ENCODE peak calls at places on chromosomes 1 and 21, in six cellular contexts. K is fibroblast of lung; X is activated CD4-positive, alpha-beta T cell treated with anti-CD3 and anti-CD28 coated beads for 24 hours; T is brain microvascular endothelial cell; B is activated T-cell treated with anti-CD3 and anti-CD28 coated beads, Interleukin-2, amount 50 U/mL, for 1 hour; S is testis. F is an unnamed sample.

GRCh38 chr1:203351037-203351625 is at the start of gene FMOD:
- DNase-seq in K (peak), X (no peak), T (no peak), B (no peak), S (peak), F (no peak)

GRCh38 chr1:26066857-26067256 is 573 bp downstream of the TRIM63 start:
- DNase-seq in K (no peak), X (no peak), T (no peak), B (no peak), S (no peak), F (no peak)

GRCh38 chr1:64540265-64540791 is 70.4 kb downstream of the CACHD1 start:
- DNase-seq in K (peak), X (no peak), T (no peak), B (no peak), S (no peak), F (no peak)

GRCh38 chr21:14121719-14122118 is 89.0 kb downstream of the LIPI start:
- DNase-seq in K (no peak), X (no peak), T (no peak), B (no peak), S (no peak), F (no peak)

GRCh38 chr1:183310753-183311465 is 107.3 kb downstream of the NMNAT2 start:
- DNase-seq in K (peak), X (peak), T (peak), B (no peak), S (no peak), F (no peak)

GRCh38 chr1:94970783-94971182 is 43.9 kb upstream of the CNN3 start:
- DNase-seq in K (no peak), X (no peak), T (no peak), B (no peak), S (no peak), F (no peak)

GRCh38 chr1:113040041-113040440 is 33.0 kb upstream of the LRIG2 start:
- DNase-seq in K (peak), X (no peak), T (no peak), B (no peak), S (no peak), F (no peak)

GRCh38 chr1:91603409-91603808 is 102.8 kb downstream of the CDC7 start:
- DNase-seq in K (no peak), X (peak), T (no peak), B (no peak), S (no peak), F (no peak)

GRCh38 chr21:34592573-34592972 is 22.3 kb downstream of the RCAN1 start:
- DNase-seq in K (no peak), X (no peak), T (no peak), B (no peak), S (no peak), F (no peak)

GRCh38 chr1:158025576-158026230 is 32.3 kb downstream of the KIRREL1 start:
- DNase-seq in K (no peak), X (no peak), T (no peak), B (no peak), S (no peak), F (no peak)

GRCh38 chr1:112262301-112262700 is 133.7 kb upstream of the CTTNBP2NL start:
- DNase-seq in K (no peak), X (no peak), T (no peak), B (no peak), S (no peak), F (no peak)

GRCh38 chr1:1085911-1086841 is 12.1 kb upstream of the RNF223 start:
- DNase-seq in K (no peak), X (no peak), T (no peak), B (peak), S (no peak), F (no peak)

F was measured in activated naive CD8-positive, alpha-beta T cell treated with anti-CD3 and anti-CD28 coated beads, Interleukin-2, amount 50 U/mL, for 16 hours.